ENCODE peak calls at places on chromosomes 4 and X, in ten cellular contexts. B is activated naive CD4-positive, alpha-beta T cell treated with Interleukin-2 at 50 U/mL for 16 hours; E is activated CD4-positive, CD25-positive, alpha-beta regulatory T cell; V is posterior vena cava; S is activated T-cell treated with anti-CD3 and anti-CD28 coated beads for 24 hours; I is DMS 273 treated with DMSO at 0.1 percent for 48 hours; A is H54; P is nephron progenitor cell; Y is activated naive CD8-positive, alpha-beta T cell treated with anti-CD3 and anti-CD28 coated beads, Interleukin-2, amount 50 U/mL, for 24 hours; Z is upper lobe of left lung. G is an unnamed sample.

GRCh38 chrX:57137481-57137880 is 284 bp upstream of the SPIN2A start:
- DNase-seq in B (no peak), E (no peak), V (no peak), S (no peak), I (no peak), A (no peak), P (no peak), Y (no peak), Z (no peak), G (no peak)

GRCh38 chrX:18964880-18965279 is 19.0 kb downstream of the PHKA2 start:
- DNase-seq in B (no peak), E (no peak), V (no peak), S (no peak), I (no peak), A (no peak), P (no peak), Y (no peak), Z (no peak), G (no peak)

GRCh38 chr4:174629265-174629664 is 107.0 kb upstream of the HPGD start:
- DNase-seq in B (no peak), E (no peak), V (no peak), S (no peak), I (no peak), A (no peak), P (no peak), Y (no peak), Z (no peak), G (no peak)

GRCh38 chr4:13344216-13344615 is 139.9 kb downstream of the RAB28 start:
- DNase-seq in B (no peak), E (no peak), V (no peak), S (no peak), I (no peak), A (no peak), P (no peak), Y (no peak), Z (no peak), G (no peak)

GRCh38 chrX:52933976-52934703 is 24.2 kb downstream of the FAM156A start:
- DNase-seq in B (no peak), E (no peak), V (no peak), S (no peak), I (no peak), A (no peak), P (no peak), Y (no peak), Z (no peak), G (no peak)

GRCh38 chrX:81174286-81174685 is 27.4 kb downstream of the HMGN5 start:
- DNase-seq in B (no peak), E (no peak), V (no peak), S (no peak), I (peak), A (peak), P (no peak), Y (no peak), Z (no peak), G (no peak)

GRCh38 chrX:135213200-135213844 is 38.5 kb upstream of the ETDA start:
- DNase-seq in B (peak), E (no peak), V (no peak), S (peak), I (no peak), A (no peak), P (no peak), Y (peak), Z (no peak), G (no peak)

GRCh38 chr4:6272863-6273660 is 3.4 kb downstream of the WFS1 start:
- DNase-seq in B (no peak), E (no peak), V (no peak), S (no peak), I (no peak), A (peak), P (no peak), Y (no peak), Z (peak), G (no peak)

GRCh38 chr4:140122891-140123290 is 31.1 kb downstream of the MAML3 start:
- DNase-seq in B (no peak), E (no peak), V (no peak), S (no peak), I (no peak), A (no peak), P (no peak), Y (no peak), Z (no peak), G (no peak)

GRCh38 chrX:136540226-136540625 is 8.2 kb downstream of the VGLL1 start:
- DNase-seq in B (no peak), E (no peak), V (no peak), S (no peak), I (no peak), A (no peak), P (no peak), Y (no peak), Z (no peak), G (no peak)

GRCh38 chr4:74540193-74540592 is 95.3 kb downstream of the AREG start:
- DNase-seq in B (no peak), E (no peak), V (no peak), S (no peak), I (no peak), A (no peak), P (no peak), Y (no peak), Z (no peak), G (no peak)

GRCh38 chr4:76499461-76499860 is 64.4 kb downstream of the SHROOM3 start:
- DNase-seq in B (no peak), E (no peak), V (no peak), S (no peak), I (no peak), A (no peak), P (no peak), Y (no peak), Z (no peak), G (no peak)

GRCh38 chr4:176438401-176438800 is 118.6 kb downstream of the SPCS3 start:
- DNase-seq in B (no peak), E (no peak), V (no peak), S (no peak), I (no peak), A (no peak), P (no peak), Y (no peak), Z (no peak), G (no peak)

GRCh38 chrX:123108513-123109427 is 75.3 kb upstream of the GRIA3 start:
- DNase-seq in B (no peak), E (no peak), V (no peak), S (no peak), I (no peak), A (no peak), P (no peak), Y (no peak), Z (no peak), G (no peak)

GRCh38 chr4:76993787-76994641 is 44.5 kb downstream of the SEPTIN11 start:
- DNase-seq in B (peak), E (peak), V (no peak), S (peak), I (peak), A (no peak), P (no peak), Y (peak), Z (no peak), G (peak)

GRCh38 chr4:89158884-89159503 is 47.7 kb downstream of the TIGD2 start:
- DNase-seq in B (no peak), E (no peak), V (no peak), S (no peak), I (peak), A (no peak), P (no peak), Y (no peak), Z (no peak), G (peak)

G was measured in NCI-H446.